ENCODE peak calls at places on chromosome 7, in four cellular contexts. H is A549; S is CD4-positive, CD25-positive, alpha-beta regulatory T cell; G is aorta. O is an unnamed sample.

GRCh38 chr7:38748056-38748610 is 117.0 kb upstream of the AMPH start:
- DNase-seq in H (peak; percentile 3), S (no peak), G (no peak), O (no peak)

GRCh38 chr7:114414151-114415053 is at the start of gene FOXP2:
- DNase-seq in H (no peak), S (no peak), G (no peak), O (no peak)

GRCh38 chr7:106071356-106071998 is 40.6 kb downstream of the SYPL1 start:
- DNase-seq in H (no peak), S (peak; percentile 69), G (no peak), O (peak; percentile 75)

GRCh38 chr7:143987513-143987912 is 12.6 kb upstream of the OR6B1 start:
- DNase-seq in H (no peak), S (no peak), G (no peak), O (no peak)

GRCh38 chr7:5491251-5492044 is 67.8 kb upstream of the TNRC18 start:
- DNase-seq in H (no peak), S (no peak), G (no peak), O (no peak)

GRCh38 chr7:64099656-64100531 is 54.7 kb downstream of the ZNF727 start:
- DNase-seq in H (no peak), S (no peak), G (no peak), O (no peak)

GRCh38 chr7:6416516-6417145 is 31.1 kb downstream of the DAGLB start:
- DNase-seq in H (no peak), S (no peak), G (no peak), O (no peak)

GRCh38 chr7:6244021-6244420 is 28.4 kb downstream of the CYTH3 start:
- DNase-seq in H (no peak), S (no peak), G (no peak), O (no peak)

GRCh38 chr7:49775949-49776443 is 2.6 kb downstream of the VWC2 start:
- DNase-seq in H (no peak), S (no peak), G (no peak), O (no peak)

GRCh38 chr7:79506481-79506880 is 53.0 kb upstream of the MAGI2 start:
- DNase-seq in H (no peak), S (no peak), G (no peak), O (no peak)

GRCh38 chr7:142030294-142030693 is 34.6 kb downstream of the MGAM start:
- DNase-seq in H (no peak), S (no peak), G (no peak), O (no peak)

GRCh38 chr7:77316219-77316978 is 99.8 kb downstream of the GSAP start:
- DNase-seq in H (no peak), S (no peak), G (no peak), O (no peak)

GRCh38 chr7:125675628-125676027 is 746.0 kb upstream of the POT1 start:
- DNase-seq in H (no peak), S (no peak), G (no peak), O (no peak)

GRCh38 chr7:64612452-64612851 is 49.6 kb upstream of the ZNF680 start:
- DNase-seq in H (no peak), S (no peak), G (no peak), O (no peak)

GRCh38 chr7:116951366-116952292 is 1.7 kb upstream of the ST7 start:
- DNase-seq in H (no peak), S (no peak), G (no peak), O (no peak)

GRCh38 chr7:12756841-12757240 is 69.4 kb downstream of the ARL4A start:
- DNase-seq in H (no peak), S (no peak), G (no peak), O (no peak)

GRCh38 chr7:109879429-109879828 is 1211.5 kb upstream of the LRRN3 start:
- DNase-seq in H (no peak), S (no peak), G (no peak), O (no peak)

GRCh38 chr7:95549818-95550529 is 46.3 kb downstream of the PDK4 start:
- DNase-seq in H (peak; percentile 74), S (no peak), G (peak; percentile 84), O (peak; percentile 77)

GRCh38 chr7:113891031-113891350 is 27.8 kb downstream of the PPP1R3A start:
- DNase-seq in H (no peak), S (no peak), G (no peak), O (no peak)

GRCh38 chr7:106668853-106669539 is 8.0 kb upstream of the CCDC71L start:
- DNase-seq in H (no peak), S (no peak), G (no peak), O (no peak)

GRCh38 chr7:80481196-80481884 is 30.5 kb downstream of the GNAT3 start:
- DNase-seq in H (no peak), S (no peak), G (no peak), O (no peak)

GRCh38 chr7:69932034-69932628 is 333.9 kb downstream of the AUTS2 start:
- DNase-seq in H (peak; percentile 6), S (no peak), G (no peak), O (no peak)

GRCh38 chr7:156115582-156115981 is 303.3 kb upstream of the SHH start:
- DNase-seq in H (no peak), S (no peak), G (no peak), O (no peak)

GRCh38 chr7:43756368-43757072 is 2.0 kb upstream of the BLVRA start:
- DNase-seq in H (no peak), S (no peak), G (no peak), O (no peak)

GRCh38 chr7:43757073-43757720 is 1.3 kb upstream of the BLVRA start:
- DNase-seq in H (no peak), S (no peak), G (no peak), O (no peak)

GRCh38 chr7:43758861-43759683 is 592 bp downstream of the BLVRA start:
- DNase-seq in H (no peak), S (peak; percentile 53), G (peak; percentile 60), O (no peak)

GRCh38 chr7:43761382-43761781 is 2.9 kb downstream of the BLVRA start:
- DNase-seq in H (no peak), S (no peak), G (no peak), O (no peak)

DNA sequence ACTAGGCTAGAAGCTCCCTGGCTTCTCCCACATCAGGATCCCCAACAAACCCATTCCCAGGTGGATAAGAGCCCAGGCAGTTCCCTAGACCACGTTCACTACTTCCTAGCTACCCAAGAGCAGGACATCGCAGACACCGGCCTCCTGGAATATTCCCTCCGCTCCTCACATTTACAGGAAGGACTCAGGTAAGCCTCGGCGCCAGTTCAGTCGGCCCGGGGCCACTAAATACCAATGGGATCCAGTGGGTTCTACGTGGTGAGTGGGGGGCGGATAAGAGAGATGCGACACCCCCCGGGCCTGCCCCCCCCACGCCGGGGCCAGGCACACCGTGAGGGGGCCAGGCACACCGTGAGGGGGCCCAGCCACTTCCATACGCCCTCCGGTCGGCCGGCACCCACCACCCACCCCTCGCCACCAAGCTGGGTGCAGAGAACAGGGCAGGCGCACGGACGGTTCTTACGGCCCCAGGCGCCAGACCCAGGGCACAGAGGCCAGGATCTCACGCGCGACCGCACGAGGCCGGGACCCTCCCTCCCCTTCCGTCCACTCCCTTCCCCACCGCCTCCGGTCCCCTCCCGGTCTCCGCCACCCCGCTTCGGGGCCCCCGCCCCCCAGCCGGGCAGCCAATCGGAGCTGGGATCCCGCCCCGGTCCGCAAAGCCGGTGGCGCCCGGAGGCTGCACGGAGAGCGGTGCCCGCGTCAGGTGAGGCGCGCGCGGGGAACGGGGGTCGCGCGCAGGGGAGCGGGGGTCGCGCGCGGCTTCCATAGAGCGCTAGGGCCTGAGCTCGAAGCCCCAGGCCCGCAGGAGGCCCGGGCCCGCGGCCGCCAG is at the start of gene BLVRA:
- DNase-seq in H (peak; percentile 90), S (peak; percentile 57), G (peak; percentile 84), O (no peak)
- H3K27ac ChIP-seq in H (peak within 1 kb of the TSS; percentile 95), S (peak within 1 kb of the TSS; percentile 47), G (peak within 1 kb of the TSS; percentile 18), O (peak within 1 kb of the TSS; percentile 3)

GRCh38 chr7:139043823-139044812 is 8.3 kb upstream of the ZC3HAV1L start:
- DNase-seq in H (no peak), S (peak; percentile 69), G (no peak), O (no peak)

GRCh38 chr7:139047970-139048369 is 12.1 kb upstream of the ZC3HAV1L start:
- DNase-seq in H (no peak), S (no peak), G (no peak), O (no peak)

GRCh38 chr7:139046143-139046542 is 10.3 kb upstream of the ZC3HAV1L start:
- DNase-seq in H (no peak), S (no peak), G (no peak), O (no peak)

GRCh38 chr7:139041378-139042053 is 5.7 kb upstream of the ZC3HAV1L start:
- DNase-seq in H (no peak), S (no peak), G (no peak), O (no peak)

GRCh38 chr7:139044813-139045794 is 9.3 kb upstream of the ZC3HAV1L start:
- DNase-seq in H (no peak), S (peak; percentile 21), G (no peak), O (no peak)
- H3K27ac ChIP-seq in H (no peak overlapping the region), S (peak overlapping the region; percentile 68), G (no peak overlapping the region), O (no peak overlapping the region)

GRCh38 chr7:43585521-43585920 is 2.6 kb downstream of the STK17A start:
- DNase-seq in H (no peak), S (peak; percentile 24), G (no peak), O (no peak)

GRCh38 chr7:43584200-43584586 is 1.3 kb downstream of the STK17A start:
- DNase-seq in H (no peak), S (no peak), G (no peak), O (no peak)

GRCh38 chr7:43586251-43586900 is 3.5 kb downstream of the STK17A start:
- DNase-seq in H (no peak), S (peak; percentile 56), G (no peak), O (peak; percentile 70)

GRCh38 chr7:43582503-43583423 is at the start of gene STK17A:
- DNase-seq in H (peak; percentile 75), S (peak; percentile 97), G (peak; percentile 93), O (no peak)

DNA sequence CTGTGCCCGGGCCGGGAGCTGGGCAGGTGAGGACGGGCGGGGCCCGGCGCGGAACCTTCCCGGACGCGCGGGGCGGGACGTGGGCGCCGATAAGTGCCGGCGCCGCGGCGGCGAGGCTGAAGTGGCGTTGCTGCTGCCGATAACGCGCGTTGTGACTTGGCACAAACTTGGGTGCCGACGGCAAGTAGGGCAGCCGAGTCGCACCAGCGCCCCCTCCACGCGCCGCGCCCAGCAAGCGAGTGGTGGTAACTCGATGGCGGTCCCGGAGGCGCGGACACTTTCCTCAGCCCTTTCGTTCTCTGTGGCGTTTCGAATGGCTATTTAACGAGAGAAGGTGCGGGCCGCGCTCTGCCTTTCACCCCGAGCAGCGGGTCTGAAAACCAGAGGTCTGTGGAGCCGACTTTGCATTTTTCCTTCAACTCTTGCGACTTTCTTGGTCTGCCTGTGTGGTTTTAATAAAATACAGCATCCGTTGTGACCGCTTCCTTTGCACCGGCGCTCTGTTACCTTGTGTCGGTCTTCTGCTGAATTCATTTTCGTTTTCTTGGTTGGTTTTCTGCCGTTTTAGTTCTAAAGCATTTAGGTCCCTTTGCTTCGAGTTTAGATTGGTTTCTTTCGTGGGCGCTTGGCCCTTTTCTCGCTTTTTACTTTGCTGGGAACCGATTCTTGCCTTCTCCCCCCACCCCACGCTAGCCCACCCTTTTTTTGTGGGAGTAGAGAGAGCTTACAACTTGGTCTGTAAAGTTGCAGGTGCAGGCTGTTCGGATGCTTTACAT is 704 bp downstream of the STK17A start:
- DNase-seq in H (no peak), S (peak; percentile 85), G (peak; percentile 83), O (no peak)
- H3K27ac ChIP-seq in H (peak overlapping the region; percentile 94), S (peak overlapping the region; percentile 95), G (peak overlapping the region; percentile 95), O (peak overlapping the region; percentile 83)

GRCh38 chr7:151839511-151839921 is 37.4 kb downstream of the PRKAG2 start:
- DNase-seq in H (no peak), S (no peak), G (peak; percentile 32), O (no peak)

GRCh38 chr7:151836927-151837205 is 40.0 kb downstream of the PRKAG2 start:
- DNase-seq in H (no peak), S (no peak), G (no peak), O (no peak)

GRCh38 chr7:151837285-151838042 is 39.5 kb downstream of the PRKAG2 start:
- DNase-seq in H (no peak), S (no peak), G (peak; percentile 52), O (no peak)

GRCh38 chr7:151838861-151839381 is 38.0 kb downstream of the PRKAG2 start:
- DNase-seq in H (no peak), S (peak; percentile 30), G (peak; percentile 73), O (no peak)

GRCh38 chr7:151838072-151838471 is 38.8 kb downstream of the PRKAG2 start:
- DNase-seq in H (no peak), S (no peak), G (no peak), O (no peak)
- H3K27ac ChIP-seq in H (no peak overlapping the region), S (peak overlapping the region; percentile 8), G (no peak overlapping the region), O (no peak overlapping the region)

O was measured in epithelial cell of prostate.